ENCODE peak calls at places on chromosomes 3 and 15, in eight cellular contexts. V is GM13977; U is fibroblast of lung; X is HTR-8/SVneo; M is islet precursor cell; Z is T-cell; S is Right ventricle myocardium superior; N is activated naive CD8-positive, alpha-beta T cell treated with anti-CD3 and anti-CD28 coated beads for 36 hours. I is an unnamed sample.

GRCh38 chr3:116135462-116135861 is 309.8 kb downstream of the LSAMP start:
- DNase-seq in M (peak), X (no peak), S (peak), U (peak), V (no peak), N (no peak), Z (no peak), I (no peak)

GRCh38 chr3:14227866-14228265 is 49.2 kb downstream of the LSM3 start:
- DNase-seq in Z (no peak), S (no peak), N (no peak), U (no peak), X (no peak), M (peak), V (no peak), I (no peak)

GRCh38 chr15:67091073-67091965 is 25.9 kb downstream of the SMAD3 start:
- DNase-seq in X (peak), Z (peak), N (peak), U (peak), S (peak), M (peak), V (peak), I (peak)

GRCh38 chr3:30319713-30320112 is 286.7 kb upstream of the TGFBR2 start:
- DNase-seq in X (peak), Z (peak), N (peak), V (no peak), M (peak), U (peak), S (no peak), I (no peak)

GRCh38 chr3:119831941-119832371 is 50.1 kb downstream of the NR1I2 start:
- DNase-seq in M (peak), V (no peak), X (no peak), S (no peak), U (peak), N (no peak), Z (no peak), I (no peak)

GRCh38 chr3:4821331-4821730 is 157.9 kb upstream of the BHLHE40 start:
- DNase-seq in Z (no peak), U (no peak), S (no peak), N (peak), X (no peak), V (no peak), M (peak), I (no peak)

GRCh38 chr3:72152551-72153476 is 367.9 kb upstream of the PROK2 start:
- DNase-seq in U (peak), M (no peak), X (no peak), N (no peak), S (peak), Z (no peak), V (no peak), I (no peak)

GRCh38 chr3:154885016-154885415 is 195.1 kb upstream of the MME start:
- DNase-seq in S (no peak), Z (no peak), U (peak), M (no peak), X (no peak), V (no peak), N (no peak), I (no peak)

GRCh38 chr15:56042031-56042430 is 48.6 kb upstream of the NEDD4 start:
- DNase-seq in N (no peak), X (no peak), S (no peak), U (no peak), V (no peak), M (no peak), Z (no peak), I (no peak)

GRCh38 chr3:143594217-143594616 is 254.1 kb downstream of the SLC9A9 start:
- DNase-seq in M (no peak), U (no peak), Z (no peak), X (no peak), S (no peak), N (no peak), V (no peak), I (no peak)

GRCh38 chr3:171770689-171771620 is 39.3 kb downstream of the PLD1 start:
- DNase-seq in U (peak), X (peak), S (no peak), Z (no peak), V (peak), M (peak), N (no peak), I (peak)

GRCh38 chr3:60827666-60828065 is 423.6 kb downstream of the FHIT start:
- DNase-seq in Z (no peak), N (no peak), M (no peak), V (no peak), U (no peak), S (no peak), X (no peak), I (no peak)

GRCh38 chr3:131142580-131142979 is 115.9 kb downstream of the NEK11 start:
- DNase-seq in N (no peak), X (no peak), U (no peak), S (no peak), M (no peak), V (no peak), Z (no peak), I (no peak)

GRCh38 chr3:100113728-100114412 is 431 bp downstream of the FILIP1L start:
- DNase-seq in U (no peak), S (no peak), N (no peak), M (no peak), V (no peak), X (no peak), Z (no peak), I (no peak)

GRCh38 chr3:78204977-78205376 is 1165.1 kb downstream of the ROBO2 start:
- DNase-seq in N (no peak), V (no peak), S (no peak), U (peak), Z (no peak), X (peak), M (peak), I (no peak)

GRCh38 chr3:8505621-8506020 is 4.0 kb downstream of the LMCD1 start:
- DNase-seq in V (no peak), M (no peak), U (no peak), Z (no peak), N (no peak), X (no peak), S (no peak), I (no peak)

GRCh38 chr15:79157631-79158592 is 67.3 kb upstream of the RASGRF1 start:
- DNase-seq in N (no peak), M (no peak), U (no peak), X (no peak), Z (no peak), S (no peak), V (no peak), I (no peak)

GRCh38 chr3:65619391-65620298 is 419.1 kb downstream of the MAGI1 start:
- DNase-seq in Z (no peak), M (no peak), N (no peak), V (no peak), S (no peak), X (no peak), U (peak), I (no peak)

GRCh38 chr3:146035366-146035765 is 125.6 kb downstream of the PLOD2 start:
- DNase-seq in S (no peak), V (no peak), N (no peak), X (no peak), U (peak), M (no peak), Z (no peak), I (no peak)

GRCh38 chr15:42704492-42704926 is 32.4 kb downstream of the CDAN1 start:
- DNase-seq in X (peak), V (peak), M (peak), S (no peak), U (peak), N (peak), Z (peak), I (peak)

GRCh38 chr3:58274027-58274614 is 31.9 kb upstream of the RPP14 start:
- DNase-seq in V (no peak), M (peak), Z (no peak), S (no peak), N (no peak), X (no peak), U (peak), I (no peak)

GRCh38 chr3:58383904-58384303 is 49.7 kb downstream of the PDHB start:
- DNase-seq in X (peak), V (no peak), U (peak), S (no peak), Z (no peak), N (no peak), M (peak), I (no peak)

GRCh38 chr15:100794008-100794407 is 85.6 kb upstream of the ALDH1A3 start:
- DNase-seq in V (no peak), M (peak), N (no peak), Z (no peak), U (no peak), X (no peak), S (no peak), I (no peak)

GRCh38 chr3:171799501-171799900 is 10.8 kb downstream of the PLD1 start:
- DNase-seq in X (no peak), V (no peak), U (peak), Z (no peak), M (no peak), N (no peak), S (no peak), I (no peak)

GRCh38 chr3:62229201-62229600 is 144.1 kb downstream of the FEZF2 start:
- DNase-seq in U (no peak), S (no peak), M (no peak), X (no peak), V (no peak), Z (no peak), N (no peak), I (no peak)

GRCh38 chr3:11529281-11529680 is 114.4 kb downstream of the VGLL4 start:
- DNase-seq in N (no peak), U (peak), Z (no peak), S (no peak), M (no peak), V (no peak), X (no peak), I (no peak)

GRCh38 chr15:33194237-33194636 is 277 bp downstream of the FMN1 start:
- DNase-seq in S (no peak), V (no peak), U (peak), N (no peak), Z (peak), M (peak), X (no peak), I (no peak)

GRCh38 chr3:141227752-141228151 is 3.9 kb upstream of the PXYLP1 start:
- DNase-seq in V (no peak), U (peak), N (no peak), Z (no peak), S (no peak), M (no peak), X (no peak), I (no peak)

GRCh38 chr3:124217542-124217941 is 225.6 kb upstream of the ROPN1 start:
- DNase-seq in N (no peak), X (peak), Z (no peak), U (peak), S (no peak), M (peak), V (peak), I (peak)

GRCh38 chr15:30928076-30928475 is 24.4 kb downstream of the FAN1 start:
- DNase-seq in M (no peak), Z (no peak), N (no peak), U (peak), V (no peak), X (no peak), S (no peak), I (no peak)

GRCh38 chr15:38885001-38885400 is 320.4 kb upstream of the RASGRP1 start:
- DNase-seq in U (peak), V (no peak), X (no peak), M (peak), Z (no peak), N (no peak), S (no peak), I (no peak)

GRCh38 chr3:124885466-124886167 is 1.5 kb downstream of the ITGB5 start:
- DNase-seq in U (peak), N (no peak), Z (no peak), S (no peak), M (no peak), X (no peak), V (no peak), I (no peak)

GRCh38 chr3:104360038-104360437 is 1006.7 kb upstream of the ALCAM start:
- DNase-seq in V (no peak), S (no peak), Z (no peak), U (peak), N (no peak), X (no peak), M (no peak), I (no peak)

I was measured in GM20000.